ENCODE peak calls at places on chromosome 14, in six cellular contexts. One of them, this sample, is unnamed. For H3K9me2, H3F3A and H3K27me3, the result is how much of the 10 kb centered on the place peaks cover.

GRCh38 chr14:69696633-69697557 is 70.0 kb upstream of the SRSF5 start:
- DNase-seq in MM.1S: no peak
- DNase-seq in PC-9: no peak
- DNase-seq in GM23248: peak
- DNase-seq in SK-N-SH: no peak
- DNase-seq in GM23338: no peak
- DNase-seq in this sample: no peak

GRCh38 chr14:28944605-28945004 is 178.0 kb downstream of the FOXG1 start:
- DNase-seq in MM.1S: no peak
- DNase-seq in PC-9: no peak
- DNase-seq in GM23248: no peak
- DNase-seq in SK-N-SH: no peak
- DNase-seq in GM23338: no peak
- DNase-seq in this sample: no peak

GRCh38 chr14:89720741-89721315 is 233.7 kb downstream of the EFCAB11 start:
- DNase-seq in MM.1S: peak
- DNase-seq in PC-9: no peak
- DNase-seq in GM23248: no peak
- DNase-seq in SK-N-SH: peak
- DNase-seq in GM23338: peak
- DNase-seq in this sample: no peak

GRCh38 chr14:98997526-98998205 is 274.3 kb downstream of the BCL11B start:
- DNase-seq in MM.1S: no peak
- DNase-seq in PC-9: no peak
- DNase-seq in GM23248: no peak
- DNase-seq in SK-N-SH: no peak
- DNase-seq in GM23338: no peak
- DNase-seq in this sample: no peak

GRCh38 chr14:74792249-74793039 is 29.3 kb downstream of the YLPM1 start:
- DNase-seq in MM.1S: no peak
- DNase-seq in PC-9: no peak
- DNase-seq in GM23248: peak
- DNase-seq in SK-N-SH: no peak
- DNase-seq in GM23338: peak
- DNase-seq in this sample: no peak

GRCh38 chr14:80202888-80203562 is 8.3 kb downstream of the DIO2 start:
- DNase-seq in MM.1S: no peak
- DNase-seq in PC-9: no peak
- DNase-seq in GM23248: no peak
- DNase-seq in SK-N-SH: peak
- DNase-seq in GM23338: peak
- DNase-seq in this sample: peak

GRCh38 chr14:104892517-104893434 is 27.7 kb downstream of the CEP170B start:
- DNase-seq in MM.1S: no peak
- DNase-seq in PC-9: no peak
- DNase-seq in GM23248: no peak
- DNase-seq in SK-N-SH: peak
- DNase-seq in GM23338: no peak
- DNase-seq in this sample: no peak

GRCh38 chr14:68512088-68512487 is 280.8 kb downstream of the ZFP36L1 start:
- DNase-seq in MM.1S: no peak
- DNase-seq in PC-9: no peak
- DNase-seq in GM23248: peak
- DNase-seq in SK-N-SH: peak
- DNase-seq in GM23338: no peak
- DNase-seq in this sample: no peak

GRCh38 chr14:74675219-74675618 is 37.7 kb downstream of the AREL1 start:
- DNase-seq in MM.1S: no peak
- DNase-seq in PC-9: no peak
- DNase-seq in GM23248: no peak
- DNase-seq in SK-N-SH: no peak
- DNase-seq in GM23338: no peak
- DNase-seq in this sample: peak

GRCh38 chr14:23640524-23641141 is 4.5 kb downstream of the DHRS2 start:
- DNase-seq in MM.1S: no peak
- DNase-seq in PC-9: peak
- DNase-seq in GM23248: peak
- DNase-seq in SK-N-SH: peak
- DNase-seq in GM23338: peak
- DNase-seq in this sample: peak

GRCh38 chr14:52380294-52380693 is 66.2 kb downstream of the PTGER2 start:
- DNase-seq in MM.1S: no peak
- DNase-seq in PC-9: no peak
- DNase-seq in GM23248: peak
- DNase-seq in SK-N-SH: no peak
- DNase-seq in GM23338: no peak
- DNase-seq in this sample: peak

DNA sequence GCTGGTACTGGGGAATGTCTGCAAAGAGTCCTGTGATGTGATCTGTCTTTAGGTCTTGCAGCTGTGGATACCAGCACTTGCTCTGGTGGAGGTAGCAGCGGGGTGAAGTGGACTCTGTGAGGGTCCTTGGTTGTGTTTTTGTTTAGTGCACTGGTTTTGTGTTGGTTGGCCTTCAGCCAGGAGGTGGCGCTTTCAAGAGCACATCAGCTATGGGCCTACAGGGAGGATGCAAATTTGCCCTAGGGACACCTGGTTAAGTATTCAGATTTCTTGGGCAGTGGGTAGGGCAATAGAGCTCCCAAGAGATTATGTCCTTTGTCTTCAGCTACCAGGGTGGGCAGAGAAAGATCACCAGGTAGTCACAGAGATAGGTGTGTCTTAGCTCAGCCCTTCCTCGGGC is 63.8 kb downstream of the PTGER2 start:
- DNase-seq in MM.1S: no peak
- DNase-seq in PC-9: no peak
- DNase-seq in GM23248: no peak
- DNase-seq in SK-N-SH: no peak
- DNase-seq in GM23338: peak
- DNase-seq in this sample: no peak
- H3K9me2 ChIP-seq in MM.1S: under half
- H3K9me2 ChIP-seq in PC-9: under half
- H3K9me2 ChIP-seq in GM23248: under half
- H3K9me2 ChIP-seq in SK-N-SH: under half
- H3K9me2 ChIP-seq in GM23338: under half
- H3K9me2 ChIP-seq in this sample: under half

GRCh38 chr14:73285979-73286378 is 48.7 kb downstream of the PAPLN start:
- DNase-seq in MM.1S: no peak
- DNase-seq in PC-9: no peak
- DNase-seq in GM23248: no peak
- DNase-seq in SK-N-SH: no peak
- DNase-seq in GM23338: no peak
- DNase-seq in this sample: no peak
- H3F3A ChIP-seq in MM.1S: under half
- H3F3A ChIP-seq in PC-9: under half
- H3F3A ChIP-seq in GM23248: half or more
- H3F3A ChIP-seq in SK-N-SH: under half
- H3F3A ChIP-seq in GM23338: under half
- H3F3A ChIP-seq in this sample: under half

GRCh38 chr14:100727565-100728240 is 1.0 kb downstream of the DLK1 start:
- DNase-seq in MM.1S: no peak
- DNase-seq in PC-9: no peak
- DNase-seq in GM23248: no peak
- DNase-seq in SK-N-SH: no peak
- DNase-seq in GM23338: no peak
- DNase-seq in this sample: no peak
- H3K27me3 ChIP-seq in MM.1S: under half
- H3K27me3 ChIP-seq in PC-9: under half
- H3K27me3 ChIP-seq in GM23248: half or more
- H3K27me3 ChIP-seq in SK-N-SH: under half
- H3K27me3 ChIP-seq in GM23338: under half
- H3K27me3 ChIP-seq in this sample: half or more

GRCh38 chr14:95830386-95830785 is 46.2 kb upstream of the TUNAR start:
- DNase-seq in MM.1S: no peak
- DNase-seq in PC-9: no peak
- DNase-seq in GM23248: no peak
- DNase-seq in SK-N-SH: no peak
- DNase-seq in GM23338: no peak
- DNase-seq in this sample: no peak
- H3K9me2 ChIP-seq in MM.1S: under half
- H3K9me2 ChIP-seq in PC-9: under half
- H3K9me2 ChIP-seq in GM23248: under half
- H3K9me2 ChIP-seq in SK-N-SH: under half
- H3K9me2 ChIP-seq in GM23338: under half
- H3K9me2 ChIP-seq in this sample: under half

GRCh38 chr14:91413547-91414474 is 3.8 kb downstream of the CCDC88C start:
- DNase-seq in MM.1S: peak
- DNase-seq in PC-9: peak
- DNase-seq in GM23248: no peak
- DNase-seq in SK-N-SH: no peak
- DNase-seq in GM23338: peak
- DNase-seq in this sample: no peak

GRCh38 chr14:91415794-91416743 is 1.6 kb downstream of the CCDC88C start:
- DNase-seq in MM.1S: peak
- DNase-seq in PC-9: no peak
- DNase-seq in GM23248: no peak
- DNase-seq in SK-N-SH: no peak
- DNase-seq in GM23338: peak
- DNase-seq in this sample: peak

GRCh38 chr14:91412939-91413338 is 4.7 kb downstream of the CCDC88C start:
- DNase-seq in MM.1S: peak
- DNase-seq in PC-9: no peak
- DNase-seq in GM23248: no peak
- DNase-seq in SK-N-SH: no peak
- DNase-seq in GM23338: no peak
- DNase-seq in this sample: no peak

GRCh38 chr14:91416744-91417133 is 881 bp downstream of the CCDC88C start:
- DNase-seq in MM.1S: no peak
- DNase-seq in PC-9: no peak
- DNase-seq in GM23248: no peak
- DNase-seq in SK-N-SH: no peak
- DNase-seq in GM23338: peak
- DNase-seq in this sample: peak

GRCh38 chr14:91414475-91415342 is 2.9 kb downstream of the CCDC88C start:
- DNase-seq in MM.1S: no peak
- DNase-seq in PC-9: no peak
- DNase-seq in GM23248: no peak
- DNase-seq in SK-N-SH: no peak
- DNase-seq in GM23338: peak
- DNase-seq in this sample: no peak
- H3F3A ChIP-seq in MM.1S: half or more
- H3F3A ChIP-seq in PC-9: under half
- H3F3A ChIP-seq in GM23248: under half
- H3F3A ChIP-seq in SK-N-SH: under half
- H3F3A ChIP-seq in GM23338: under half
- H3F3A ChIP-seq in this sample: under half

GRCh38 chr14:26191666-26192065 is 406.2 kb downstream of the NOVA1 start:
- DNase-seq in MM.1S: no peak
- DNase-seq in PC-9: no peak
- DNase-seq in GM23248: no peak
- DNase-seq in SK-N-SH: no peak
- DNase-seq in GM23338: no peak
- DNase-seq in this sample: no peak

GRCh38 chr14:26199096-26199495 is 398.7 kb downstream of the NOVA1 start:
- DNase-seq in MM.1S: no peak
- DNase-seq in PC-9: no peak
- DNase-seq in GM23248: no peak
- DNase-seq in SK-N-SH: no peak
- DNase-seq in GM23338: no peak
- DNase-seq in this sample: no peak

GRCh38 chr14:26190644-26191043 is 407.2 kb downstream of the NOVA1 start:
- DNase-seq in MM.1S: no peak
- DNase-seq in PC-9: no peak
- DNase-seq in GM23248: peak
- DNase-seq in SK-N-SH: no peak
- DNase-seq in GM23338: no peak
- DNase-seq in this sample: peak

GRCh38 chr14:26191123-26191522 is 406.7 kb downstream of the NOVA1 start:
- DNase-seq in MM.1S: no peak
- DNase-seq in PC-9: no peak
- DNase-seq in GM23248: peak
- DNase-seq in SK-N-SH: no peak
- DNase-seq in GM23338: peak
- DNase-seq in this sample: peak

DNA sequence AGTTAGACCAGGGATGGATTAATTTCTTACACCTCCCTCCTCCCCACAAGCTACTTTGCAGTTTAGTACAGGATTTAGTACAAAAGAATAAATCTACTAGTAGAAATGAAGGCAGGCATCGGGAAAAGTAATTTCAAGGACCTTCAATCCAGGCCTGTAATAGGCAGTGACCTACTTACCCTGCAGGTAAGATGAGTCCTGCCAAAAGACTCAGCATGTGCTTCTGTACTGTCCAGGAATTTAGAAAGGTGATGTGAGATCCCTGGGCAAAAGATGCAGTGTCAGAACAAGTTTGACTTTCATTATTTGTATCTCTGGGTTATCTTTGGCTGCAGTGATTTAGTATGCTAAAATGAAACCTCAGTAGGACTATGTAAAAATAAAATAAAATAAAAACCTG is 403.0 kb downstream of the NOVA1 start:
- DNase-seq in MM.1S: no peak
- DNase-seq in PC-9: no peak
- DNase-seq in GM23248: no peak
- DNase-seq in SK-N-SH: no peak
- DNase-seq in GM23338: no peak
- DNase-seq in this sample: no peak
- H3K27me3 ChIP-seq in MM.1S: under half
- H3K27me3 ChIP-seq in PC-9: under half
- H3K27me3 ChIP-seq in GM23248: half or more
- H3K27me3 ChIP-seq in SK-N-SH: under half
- H3K27me3 ChIP-seq in GM23338: under half
- H3K27me3 ChIP-seq in this sample: under half

GRCh38 chr14:96273629-96274028 is 17.6 kb downstream of the BDKRB1 start:
- DNase-seq in MM.1S: no peak
- DNase-seq in PC-9: no peak
- DNase-seq in GM23248: no peak
- DNase-seq in SK-N-SH: no peak
- DNase-seq in GM23338: no peak
- DNase-seq in this sample: no peak
- H3K9me2 ChIP-seq in MM.1S: under half
- H3K9me2 ChIP-seq in PC-9: under half
- H3K9me2 ChIP-seq in GM23248: under half
- H3K9me2 ChIP-seq in SK-N-SH: under half
- H3K9me2 ChIP-seq in GM23338: under half
- H3K9me2 ChIP-seq in this sample: under half

This sample was measured in PC-3.